ENCODE peak calls at places on chromosomes 12 and 14, in nine cellular contexts. S is tibial nerve, M is stomach, Y is IMR-90, R is A549, N is body of pancreas, Z is Peyer's patch, P is endothelial cell of umbilical vein, E is gastrocnemius medialis. I is an unnamed sample. For H3K4me1, the result is how much of the 10 kb centered on the place peaks cover.

GRCh38 chr12:81296556-81297305 is 218.9 kb downstream of the ACSS3 start:
- DNase-seq in M (no peak), R (no peak), P (peak), S (no peak), N (no peak), Z (no peak), E (no peak), Y (peak), I (no peak)

GRCh38 chr14:58777541-58777979 is 139.8 kb downstream of the DACT1 start:
- DNase-seq in M (no peak), E (no peak), R (no peak), Y (peak), N (no peak), P (no peak), S (no peak), Z (no peak), I (no peak)

GRCh38 chr12:132357623-132358186 is 28.3 kb upstream of the GALNT9 start:
- DNase-seq in E (no peak), M (no peak), N (no peak), S (no peak), Z (no peak), Y (no peak), P (no peak), R (no peak), I (no peak)

GRCh38 chr14:34030864-34031263 is 80.0 kb upstream of the EGLN3 start:
- DNase-seq in E (peak), N (no peak), Y (peak), R (no peak), M (no peak), P (no peak), Z (no peak), S (peak), I (no peak)

GRCh38 chr12:47361389-47362031 is 281.8 kb upstream of the AMIGO2 start:
- DNase-seq in P (no peak), E (peak), S (no peak), M (no peak), R (no peak), N (no peak), Z (peak), Y (no peak), I (no peak)

GRCh38 chr14:54893151-54893760 is 9.4 kb downstream of the GCH1 start:
- DNase-seq in S (no peak), Y (peak), R (peak), P (peak), M (no peak), N (peak), E (no peak), Z (peak), I (no peak)

GRCh38 chr12:6280672-6281071 is 29.8 kb upstream of the PLEKHG6 start:
- DNase-seq in M (no peak), N (no peak), S (no peak), Z (no peak), E (no peak), Y (no peak), R (no peak), P (no peak), I (no peak)

GRCh38 chr12:85626031-85626781 is 210.0 kb downstream of the RASSF9 start:
- DNase-seq in M (no peak), R (no peak), E (no peak), Z (no peak), Y (peak), N (no peak), P (peak), S (no peak), I (no peak)

GRCh38 chr14:67420102-67420739 is 8.3 kb upstream of the PLEK2 start:
- DNase-seq in M (no peak), P (no peak), R (no peak), Z (peak), Y (no peak), S (no peak), E (no peak), N (peak), I (no peak)

GRCh38 chr14:33669111-33669510 is 281.8 kb downstream of the EGLN3 start:
- DNase-seq in Y (no peak), E (no peak), S (no peak), P (no peak), M (no peak), N (no peak), Z (no peak), R (no peak), I (no peak)

GRCh38 chr14:88599761-88600439 is 37.1 kb downstream of the ZC3H14 start:
- DNase-seq in Z (no peak), M (no peak), S (no peak), R (no peak), P (no peak), Y (no peak), N (no peak), E (no peak), I (no peak)

GRCh38 chr14:98189521-98189920 is 1082.5 kb downstream of the BCL11B start:
- DNase-seq in N (no peak), E (no peak), R (no peak), Z (peak), Y (no peak), M (no peak), S (no peak), P (no peak), I (no peak)

GRCh38 chr12:53499261-53500118 is at the start of gene MAP3K12:
- DNase-seq in S (peak), E (peak), R (peak), Z (peak), N (peak), P (peak), M (peak), Y (peak), I (peak)

GRCh38 chr12:119748512-119748911 is 80.6 kb downstream of the PRKAB1 start:
- DNase-seq in M (no peak), P (no peak), E (no peak), N (no peak), S (no peak), Z (no peak), Y (no peak), R (no peak), I (no peak)

GRCh38 chr12:124779161-124780141 is 84.2 kb downstream of the SCARB1 start:
- DNase-seq in E (no peak), P (no peak), Z (no peak), R (no peak), M (no peak), S (no peak), N (no peak), Y (no peak), I (no peak)

GRCh38 chr12:109760031-109760929 is 46.7 kb downstream of the FAM222A start:
- DNase-seq in R (no peak), Y (no peak), M (peak), N (peak), E (no peak), Z (no peak), S (peak), P (no peak), I (peak)

GRCh38 chr12:98724384-98725155 is 79.5 kb downstream of the APAF1 start:
- DNase-seq in E (no peak), R (no peak), Z (no peak), M (no peak), N (no peak), Y (peak), P (no peak), S (no peak), I (no peak)

GRCh38 chr12:114396869-114397719 is 8.8 kb downstream of the TBX5 start:
- DNase-seq in Z (no peak), N (no peak), S (no peak), Y (peak), M (no peak), P (no peak), R (no peak), E (no peak), I (no peak)
- H3K4me3 ChIP-seq in Z (no peak), N (no peak), S (no peak), Y (peak), M (no peak), P (no peak), R (no peak), E (no peak), I (no peak)

DNA sequence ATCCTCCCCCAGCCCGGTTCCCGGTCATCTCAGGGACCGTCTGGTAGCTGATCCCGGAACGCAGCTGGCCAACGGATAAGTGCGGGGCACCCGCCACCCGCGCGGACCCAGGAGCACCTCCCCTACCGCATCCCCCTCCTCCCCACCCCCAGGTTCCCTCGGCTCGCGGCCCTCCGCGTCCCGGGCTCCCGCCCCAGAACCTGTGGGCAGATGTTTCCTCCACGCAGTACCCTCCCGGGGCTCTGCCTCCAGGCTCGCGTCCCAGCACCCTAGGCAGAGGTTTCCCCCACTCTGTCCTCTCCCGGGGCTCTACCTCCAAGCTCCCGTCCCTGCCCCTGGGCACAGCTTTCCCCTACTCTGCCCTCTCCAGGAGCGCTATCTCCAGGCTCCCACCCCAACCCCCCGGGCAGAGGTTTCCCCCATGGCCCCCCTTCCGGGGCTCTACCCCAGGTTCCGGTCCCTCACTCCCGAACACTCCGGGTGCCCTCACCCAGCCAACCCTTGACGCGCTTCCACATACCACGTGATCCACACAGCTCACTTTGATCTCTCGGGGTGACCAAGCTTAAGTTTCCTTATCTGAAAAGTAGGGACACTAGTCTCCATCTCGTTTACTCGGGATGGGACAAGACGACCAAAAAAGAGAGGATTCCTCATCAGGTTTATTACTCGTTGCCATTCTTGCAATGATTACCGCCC is at the start of gene CCDC38:
- DNase-seq in E (peak), M (peak), N (peak), Z (peak), R (peak), S (peak), P (no peak), Y (peak), I (peak)
- TF ChIP-seq POLR2A in E (no peak), M (no peak), N (peak), Z (no peak), R (peak), S (no peak), P (no peak), Y (no peak), I (peak)

GRCh38 chr12:31491819-31492598 is 98.9 kb downstream of the DENND5B start:
- DNase-seq in Y (peak), N (no peak), S (no peak), P (peak), R (peak), Z (no peak), E (no peak), M (no peak), I (no peak)
- H3K4me1 ChIP-seq in Y (under half), N (under half), S (under half), P (under half), R (half or more), Z (under half), E (under half), M (under half), I (under half)

DNA sequence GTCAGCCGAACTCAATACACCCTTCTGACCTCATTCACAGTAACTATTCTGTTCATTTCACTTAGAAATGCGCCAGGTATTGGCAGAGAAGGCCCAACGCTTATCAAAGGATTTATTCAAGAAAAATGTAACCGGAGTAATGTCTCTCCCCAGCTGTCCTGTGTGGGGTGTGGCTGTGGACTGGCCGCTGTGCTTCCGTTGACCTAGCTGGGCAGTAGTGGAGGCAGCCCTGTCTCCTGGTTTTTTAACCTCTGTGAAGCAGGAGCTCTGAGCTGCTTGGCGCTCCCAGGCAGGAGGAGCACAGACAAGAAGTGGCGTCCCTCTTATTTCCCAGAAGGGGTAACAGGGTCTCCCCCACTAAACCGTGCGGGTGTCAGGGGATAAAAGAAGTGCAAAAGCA is 85.2 kb downstream of the ESR2 start:
- DNase-seq in S (no peak), Z (no peak), E (no peak), M (no peak), Y (no peak), N (no peak), P (no peak), R (no peak), I (no peak)
- H3K4me3 ChIP-seq in S (no peak), Z (no peak), E (no peak), M (no peak), Y (no peak), N (no peak), P (no peak), R (no peak), I (no peak)

DNA sequence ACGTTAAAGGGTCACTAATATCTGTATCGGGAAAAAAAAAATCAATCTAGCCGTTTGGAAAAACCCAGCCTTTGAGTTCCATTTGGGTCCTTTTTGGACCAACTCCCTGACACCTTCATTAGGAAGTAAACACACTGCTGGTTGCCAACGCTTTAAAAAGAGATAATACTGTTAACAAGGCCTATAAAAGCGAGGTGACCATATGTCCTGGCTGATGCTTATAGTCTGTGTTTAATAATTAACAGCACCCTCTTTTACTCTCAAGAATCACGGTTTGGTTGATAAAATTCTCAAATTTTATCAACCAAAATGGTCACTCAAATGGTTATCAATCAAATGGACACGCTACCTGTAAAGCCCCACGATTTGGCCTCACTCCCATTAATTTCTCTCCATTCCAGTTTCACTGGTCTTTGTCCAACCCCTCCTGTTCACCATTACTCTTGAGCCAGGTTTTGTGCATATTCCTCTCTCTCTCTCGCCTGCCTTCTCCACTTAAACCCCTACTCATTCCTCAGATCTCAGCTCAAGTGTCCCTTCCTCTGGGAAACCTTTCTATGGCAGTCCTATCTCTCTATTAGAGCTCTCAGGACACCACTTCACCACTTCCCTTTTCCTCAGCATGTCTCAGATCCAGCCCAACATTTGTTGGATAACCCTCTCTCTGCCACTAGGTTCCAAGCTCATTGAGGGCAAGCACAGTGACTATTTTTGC is 9.5 kb downstream of the BTG1 start:
- DNase-seq in Y (no peak), R (no peak), S (no peak), P (no peak), E (no peak), Z (no peak), M (no peak), N (peak), I (no peak)
- TF ChIP-seq POLR2A in Y (no peak), R (no peak), S (no peak), P (no peak), E (no peak), Z (no peak), M (no peak), N (no peak), I (no peak)

GRCh38 chr12:65895759-65896656 is 71.7 kb downstream of the HMGA2 start:
- DNase-seq in M (no peak), Z (no peak), N (no peak), E (no peak), Y (no peak), S (no peak), R (no peak), P (no peak), I (no peak)
- H3K4me1 ChIP-seq in M (under half), Z (under half), N (under half), E (under half), Y (under half), S (under half), R (half or more), P (under half), I (under half)